ENCODE peak calls at places on chromosomes 11 and 22, in four cellular contexts. R is GM23338, Z is HepG2, U is fibroblast of lung. H is an unnamed sample. For H3K27me3, the result is how much of the 10 kb centered on the place peaks cover.

GRCh38 chr11:125593113-125593761 is 585 bp downstream of the STT3A start:
- DNase-seq in U (peak), Z (peak), R (peak), H (peak)

GRCh38 chr11:67492801-67493547 is 10.1 kb downstream of the AIP start:
- DNase-seq in R (peak), U (no peak), Z (no peak), H (no peak)

GRCh38 chr11:21472256-21472655 is 720.6 kb upstream of the ANO5 start:
- DNase-seq in Z (no peak), U (peak), R (no peak), H (no peak)

GRCh38 chr11:110096369-110096976 is 3.3 kb downstream of the ZC3H12C start:
- DNase-seq in Z (no peak), R (no peak), U (no peak), H (no peak)

GRCh38 chr11:22244986-22245592 is 52.2 kb downstream of the ANO5 start:
- DNase-seq in R (peak), U (peak), Z (peak), H (peak)

GRCh38 chr11:2688381-2689231 is 11.2 kb downstream of the KCNQ1OT1 start:
- DNase-seq in U (no peak), Z (no peak), R (no peak), H (no peak)

GRCh38 chr11:46050065-46050464 is 71.2 kb downstream of the PHF21A start:
- DNase-seq in R (peak), Z (peak), U (peak), H (no peak)

GRCh38 chr11:1852885-1853284 is at the start of gene LSP1:
- DNase-seq in Z (no peak), R (no peak), U (no peak), H (peak)

GRCh38 chr11:10858505-10859360 is 880 bp upstream of the ZBED5 start:
- DNase-seq in U (no peak), Z (peak), R (peak), H (peak)

GRCh38 chr11:57709802-57710367 is 2.1 kb downstream of the MED19 start:
- DNase-seq in R (no peak), U (no peak), Z (no peak), H (no peak)

GRCh38 chr11:82967381-82967780 is 65.8 kb downstream of the DDIAS start:
- DNase-seq in R (no peak), Z (no peak), U (no peak), H (no peak)

GRCh38 chr11:44316388-44317240 is 6.7 kb upstream of the ALX4 start:
- DNase-seq in U (no peak), R (peak), Z (no peak), H (no peak)

GRCh38 chr11:31264834-31265233 is 104.7 kb downstream of the DCDC1 start:
- DNase-seq in Z (no peak), U (no peak), R (peak), H (no peak)

DNA sequence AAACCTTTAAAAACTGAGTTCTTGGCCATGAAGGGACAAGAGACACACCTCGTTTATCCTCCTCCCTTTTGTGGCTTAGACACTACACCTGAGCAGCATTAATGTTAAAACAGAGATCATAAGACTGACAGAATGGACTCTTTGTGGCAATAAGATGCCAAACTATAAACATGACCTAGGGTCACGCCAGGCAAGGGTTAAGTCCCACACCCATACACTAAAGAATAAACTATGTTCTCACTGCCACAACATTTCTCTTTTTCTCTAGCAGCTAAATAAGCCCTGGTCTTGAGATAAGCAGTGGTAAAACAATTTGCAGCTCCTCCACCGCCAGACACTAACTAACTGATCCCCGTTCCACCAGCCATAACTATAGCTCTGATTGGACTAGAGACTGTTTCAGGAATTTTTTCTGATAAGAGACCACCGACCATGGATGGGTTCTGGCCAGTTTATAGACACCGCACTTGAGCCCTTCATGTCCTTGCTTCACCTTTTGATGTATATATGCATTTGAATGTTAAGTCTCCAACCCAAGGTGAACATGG is 4.9 kb upstream of the SLCO2B1 start:
- DNase-seq in R (no peak), U (no peak), Z (no peak), H (no peak)
- TF ChIP-seq EZH2 in R (no peak), U (no peak), Z (no peak), H (no peak)

GRCh38 chr22:42432020-42432596 is at the start of gene NFAM1:
- DNase-seq in R (no peak), U (no peak), Z (no peak), H (no peak)

GRCh38 chr22:42428760-42429159 is 3.4 kb downstream of the NFAM1 start:
- DNase-seq in R (no peak), U (no peak), Z (no peak), H (no peak)

GRCh38 chr22:42432818-42433217 is 615 bp upstream of the NFAM1 start:
- DNase-seq in Z (no peak), U (no peak), R (no peak), H (no peak)

GRCh38 chr22:42431401-42432019 is 693 bp downstream of the NFAM1 start:
- DNase-seq in Z (no peak), U (no peak), R (no peak), H (no peak)

GRCh38 chr22:42430486-42431125 is 1.6 kb downstream of the NFAM1 start:
- DNase-seq in Z (no peak), R (no peak), U (no peak), H (no peak)
- H3K27me3 ChIP-seq in Z (under half), R (under half), U (under half), H (half or more)

GRCh38 chr11:130414107-130415088 is 14.0 kb downstream of the ADAMTS8 start:
- DNase-seq in U (peak), Z (no peak), R (no peak), H (no peak)
- TF ChIP-seq EZH2 in U (no peak), Z (no peak), R (no peak), H (no peak)

DNA sequence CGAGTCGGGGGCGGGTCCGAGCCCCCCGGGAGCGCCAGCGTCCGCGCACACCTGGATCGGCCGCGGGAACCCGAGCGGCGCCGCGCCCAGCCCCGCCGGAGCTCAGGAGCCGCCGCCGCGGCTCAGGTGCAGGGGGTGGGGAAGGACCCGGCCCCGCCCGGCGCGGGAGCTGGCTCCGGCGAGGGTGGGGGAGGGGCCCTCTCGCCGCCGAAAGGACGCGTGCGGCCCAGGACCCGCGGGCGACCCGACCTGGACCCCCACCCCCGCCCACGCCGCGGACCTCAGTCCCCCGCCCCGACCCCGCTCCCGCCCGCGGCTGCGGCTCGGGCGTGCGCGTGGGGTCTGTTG is at the start of gene SHANK2:
- DNase-seq in Z (no peak), R (peak), U (no peak), H (no peak)
- H3K27me3 ChIP-seq in Z (under half), R (under half), U (under half), H (half or more)